ENCODE peak calls at places on chromosomes 12 and 14, in four cellular contexts. One of them, this sample, is unnamed.

GRCh38 chr14:70955543-70956480 is 48.6 kb downstream of the PCNX1 start:
- DNase-seq in astrocyte of the spinal cord: peak; percentile 22
- DNase-seq in fibroblast of lung: no peak
- DNase-seq in lung: no peak
- DNase-seq in this sample: peak; percentile 60

GRCh38 chr14:101733211-101733610 is 28.3 kb upstream of the PPP2R5C start:
- DNase-seq in astrocyte of the spinal cord: peak; percentile 42
- DNase-seq in fibroblast of lung: peak; percentile 64
- DNase-seq in lung: no peak
- DNase-seq in this sample: peak; percentile 31

GRCh38 chr12:122064780-122065588 is 13.6 kb upstream of the MLXIP start:
- DNase-seq in astrocyte of the spinal cord: peak; percentile 82
- DNase-seq in fibroblast of lung: peak; percentile 88
- DNase-seq in lung: no peak
- DNase-seq in this sample: peak; percentile 60

GRCh38 chr14:105493921-105494605 is 3.0 kb downstream of the TEDC1 start:
- DNase-seq in astrocyte of the spinal cord: no peak
- DNase-seq in fibroblast of lung: no peak
- DNase-seq in lung: no peak
- DNase-seq in this sample: no peak

GRCh38 chr14:88552859-88553258 is 1.9 kb downstream of the PTPN21 start:
- DNase-seq in astrocyte of the spinal cord: no peak
- DNase-seq in fibroblast of lung: no peak
- DNase-seq in lung: no peak
- DNase-seq in this sample: no peak

GRCh38 chr14:80977103-80977728 is 21.8 kb downstream of the TSHR start:
- DNase-seq in astrocyte of the spinal cord: no peak
- DNase-seq in fibroblast of lung: no peak
- DNase-seq in lung: no peak
- DNase-seq in this sample: no peak

GRCh38 chr12:30796891-30797371 is 42.2 kb upstream of the CAPRIN2 start:
- DNase-seq in astrocyte of the spinal cord: peak; percentile 45
- DNase-seq in fibroblast of lung: peak; percentile 58
- DNase-seq in lung: no peak
- DNase-seq in this sample: no peak

GRCh38 chr12:3207174-3207573 is 130.0 kb downstream of the TSPAN9 start:
- DNase-seq in astrocyte of the spinal cord: no peak
- DNase-seq in fibroblast of lung: no peak
- DNase-seq in lung: no peak
- DNase-seq in this sample: no peak

GRCh38 chr12:32126720-32127119 is 20.1 kb downstream of the BICD1 start:
- DNase-seq in astrocyte of the spinal cord: peak; percentile 55
- DNase-seq in fibroblast of lung: peak; percentile 93
- DNase-seq in lung: no peak
- DNase-seq in this sample: no peak

GRCh38 chr14:62776300-62776699 is 269.0 kb downstream of the KCNH5 start:
- DNase-seq in astrocyte of the spinal cord: no peak
- DNase-seq in fibroblast of lung: peak; percentile 6
- DNase-seq in lung: no peak
- DNase-seq in this sample: no peak

GRCh38 chr14:20436363-20436755 is 393 bp upstream of the KLHL33 start:
- DNase-seq in astrocyte of the spinal cord: peak; percentile 61
- DNase-seq in fibroblast of lung: peak; percentile 55
- DNase-seq in lung: no peak
- DNase-seq in this sample: no peak

GRCh38 chr12:119334459-119335170 is at the start of gene CCDC60:
- DNase-seq in astrocyte of the spinal cord: no peak
- DNase-seq in fibroblast of lung: no peak
- DNase-seq in lung: peak; percentile 31
- DNase-seq in this sample: peak; percentile 25

GRCh38 chr12:56332512-56333196 is 1.1 kb downstream of the PAN2 start:
- DNase-seq in astrocyte of the spinal cord: no peak
- DNase-seq in fibroblast of lung: no peak
- DNase-seq in lung: no peak
- DNase-seq in this sample: no peak

GRCh38 chr12:75444444-75445136 is 36.0 kb upstream of the GLIPR1 start:
- DNase-seq in astrocyte of the spinal cord: peak; percentile 50
- DNase-seq in fibroblast of lung: peak; percentile 80
- DNase-seq in lung: no peak
- DNase-seq in this sample: no peak

GRCh38 chr12:88544991-88545684 is 35.1 kb downstream of the KITLG start:
- DNase-seq in astrocyte of the spinal cord: no peak
- DNase-seq in fibroblast of lung: no peak
- DNase-seq in lung: no peak
- DNase-seq in this sample: no peak

GRCh38 chr12:122870867-122871664 is 24.9 kb downstream of the VPS37B start:
- DNase-seq in astrocyte of the spinal cord: peak; percentile 75
- DNase-seq in fibroblast of lung: peak; percentile 63
- DNase-seq in lung: no peak
- DNase-seq in this sample: peak; percentile 86

GRCh38 chr14:101359221-101360044 is 201.9 kb upstream of the DIO3 start:
- DNase-seq in astrocyte of the spinal cord: peak; percentile 22
- DNase-seq in fibroblast of lung: peak; percentile 22
- DNase-seq in lung: peak; percentile 32
- DNase-seq in this sample: no peak

GRCh38 chr12:64404470-64405446 is 566 bp downstream of the XPOT start:
- DNase-seq in astrocyte of the spinal cord: peak; percentile 87
- DNase-seq in fibroblast of lung: peak; percentile 88
- DNase-seq in lung: peak; percentile 69
- DNase-seq in this sample: peak; percentile 86

GRCh38 chr12:93819048-93819491 is 141.9 kb downstream of the CRADD start:
- DNase-seq in astrocyte of the spinal cord: peak; percentile 85
- DNase-seq in fibroblast of lung: peak; percentile 92
- DNase-seq in lung: peak; percentile 44
- DNase-seq in this sample: no peak

GRCh38 chr14:81169711-81170103 is 51.1 kb downstream of the GTF2A1 start:
- DNase-seq in astrocyte of the spinal cord: no peak
- DNase-seq in fibroblast of lung: no peak
- DNase-seq in lung: peak; percentile 67
- DNase-seq in this sample: peak; percentile 1

GRCh38 chr12:30999723-31000122 is 73.2 kb downstream of the TSPAN11 start:
- DNase-seq in astrocyte of the spinal cord: no peak
- DNase-seq in fibroblast of lung: no peak
- DNase-seq in lung: no peak
- DNase-seq in this sample: no peak

GRCh38 chr12:55728185-55728931 is 451 bp downstream of the CD63 start:
- DNase-seq in astrocyte of the spinal cord: peak; percentile 80
- DNase-seq in fibroblast of lung: peak; percentile 70
- DNase-seq in lung: peak; percentile 83
- DNase-seq in this sample: peak; percentile 55

GRCh38 chr12:17528394-17528793 is 561.6 kb downstream of the RERGL start:
- DNase-seq in astrocyte of the spinal cord: no peak
- DNase-seq in fibroblast of lung: no peak
- DNase-seq in lung: no peak
- DNase-seq in this sample: peak; percentile 46

GRCh38 chr14:100032749-100033148 is 32.5 kb upstream of the EVL start:
- DNase-seq in astrocyte of the spinal cord: no peak
- DNase-seq in fibroblast of lung: no peak
- DNase-seq in lung: no peak
- DNase-seq in this sample: no peak

GRCh38 chr12:96219700-96220206 is 25.6 kb downstream of the ELK3 start:
- DNase-seq in astrocyte of the spinal cord: peak; percentile 98
- DNase-seq in fibroblast of lung: peak; percentile 99
- DNase-seq in lung: peak; percentile 87
- DNase-seq in this sample: no peak

GRCh38 chr14:101333335-101334280 is 227.7 kb upstream of the DIO3 start:
- DNase-seq in astrocyte of the spinal cord: no peak
- DNase-seq in fibroblast of lung: peak; percentile 49
- DNase-seq in lung: no peak
- DNase-seq in this sample: no peak

DNA sequence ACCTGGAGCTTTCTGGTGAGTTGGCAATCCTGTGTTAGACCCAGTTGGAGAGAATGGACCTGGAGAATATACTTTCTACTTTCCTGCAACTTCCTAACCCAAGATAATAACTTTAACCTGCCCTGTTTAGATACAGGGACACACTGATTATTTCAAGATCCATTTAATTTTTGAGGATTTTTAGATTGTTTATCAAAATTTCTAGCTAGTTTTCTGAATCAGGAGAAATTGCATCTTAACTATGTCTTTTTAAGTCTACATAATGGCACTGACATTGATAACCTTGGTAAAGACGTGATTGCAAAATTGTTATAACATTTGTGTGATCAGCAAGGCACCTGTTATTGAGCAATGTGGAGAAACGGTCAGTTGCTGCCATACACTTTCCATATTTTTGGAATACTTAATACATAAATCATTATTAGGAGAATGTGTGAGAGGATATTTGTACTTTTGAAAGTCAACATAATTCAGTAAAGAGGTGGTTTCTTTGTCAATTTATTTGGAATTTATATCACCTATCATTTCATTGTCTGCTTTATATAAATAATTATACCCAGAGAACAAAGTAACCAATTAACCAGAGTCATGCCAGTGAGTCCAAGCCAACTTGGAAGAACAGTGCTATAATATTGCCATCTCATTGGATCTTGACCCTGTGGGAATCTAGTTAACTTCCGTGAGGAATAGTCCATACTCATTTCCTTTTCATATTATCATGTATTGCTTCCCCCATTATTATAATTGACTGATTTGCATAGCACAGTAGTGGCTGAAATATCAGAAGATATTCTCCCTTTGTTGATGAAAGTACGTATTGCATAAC is 28.4 kb downstream of the NFYB start:
- DNase-seq in astrocyte of the spinal cord: no peak
- DNase-seq in fibroblast of lung: no peak
- DNase-seq in lung: no peak
- DNase-seq in this sample: peak; percentile 13
- TF ChIP-seq CTCF in astrocyte of the spinal cord: no peak
- TF ChIP-seq CTCF in fibroblast of lung: no peak
- TF ChIP-seq CTCF in lung: no peak
- TF ChIP-seq CTCF in this sample: no peak

GRCh38 chr12:57726884-57727757 is 11.4 kb downstream of the AGAP2 start:
- DNase-seq in astrocyte of the spinal cord: peak; percentile 33
- DNase-seq in fibroblast of lung: peak; percentile 33
- DNase-seq in lung: no peak
- DNase-seq in this sample: peak; percentile 83
- TF ChIP-seq CTCF in astrocyte of the spinal cord: peak; percentile 43
- TF ChIP-seq CTCF in fibroblast of lung: peak; percentile 46
- TF ChIP-seq CTCF in lung: no peak
- TF ChIP-seq CTCF in this sample: peak; percentile 49

GRCh38 chr12:47855502-47855901 is 35.8 kb upstream of the HDAC7 start:
- DNase-seq in astrocyte of the spinal cord: no peak
- DNase-seq in fibroblast of lung: no peak
- DNase-seq in lung: no peak
- DNase-seq in this sample: no peak
- TF ChIP-seq CTCF in astrocyte of the spinal cord: no peak
- TF ChIP-seq CTCF in fibroblast of lung: no peak
- TF ChIP-seq CTCF in lung: no peak
- TF ChIP-seq CTCF in this sample: no peak

GRCh38 chr12:109240365-109240764 is 68.7 kb downstream of the FOXN4 start:
- DNase-seq in astrocyte of the spinal cord: no peak
- DNase-seq in fibroblast of lung: no peak
- DNase-seq in lung: no peak
- DNase-seq in this sample: no peak
- TF ChIP-seq CTCF in astrocyte of the spinal cord: no peak
- TF ChIP-seq CTCF in fibroblast of lung: no peak
- TF ChIP-seq CTCF in lung: no peak
- TF ChIP-seq CTCF in this sample: no peak

DNA sequence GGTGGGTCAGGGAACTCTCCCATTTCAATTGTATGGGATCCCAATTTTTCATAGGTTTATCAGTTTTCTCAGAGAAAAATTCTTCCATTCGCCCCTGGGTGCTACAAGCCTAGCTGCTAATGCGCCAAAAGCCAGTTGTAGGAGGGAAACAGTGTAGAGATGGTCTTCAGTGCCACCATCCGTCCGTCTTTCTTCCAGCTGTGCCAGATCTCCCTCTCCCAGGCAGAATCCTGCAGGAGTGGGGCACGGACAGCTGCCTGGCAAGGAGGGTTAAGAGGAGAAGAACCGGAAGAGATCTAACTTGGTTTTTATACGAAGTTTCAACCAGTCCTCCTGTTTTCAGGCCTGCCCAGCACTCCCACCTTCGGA is 38.9 kb upstream of the FUT8 start:
- DNase-seq in astrocyte of the spinal cord: no peak
- DNase-seq in fibroblast of lung: no peak
- DNase-seq in lung: no peak
- DNase-seq in this sample: no peak
- TF ChIP-seq CTCF in astrocyte of the spinal cord: no peak
- TF ChIP-seq CTCF in fibroblast of lung: peak; percentile 11
- TF ChIP-seq CTCF in lung: no peak
- TF ChIP-seq CTCF in this sample: no peak

GRCh38 chr14:94919896-94920295 is 150.0 kb upstream of the GSC start:
- DNase-seq in astrocyte of the spinal cord: no peak
- DNase-seq in fibroblast of lung: no peak
- DNase-seq in lung: no peak
- DNase-seq in this sample: no peak
- TF ChIP-seq CTCF in astrocyte of the spinal cord: no peak
- TF ChIP-seq CTCF in fibroblast of lung: no peak
- TF ChIP-seq CTCF in lung: no peak
- TF ChIP-seq CTCF in this sample: no peak

GRCh38 chr12:120496353-120497340 is 734 bp downstream of the DYNLL1 start:
- DNase-seq in astrocyte of the spinal cord: peak; percentile 51
- DNase-seq in fibroblast of lung: peak; percentile 61
- DNase-seq in lung: peak; percentile 61
- DNase-seq in this sample: peak; percentile 72
- TF ChIP-seq CTCF in astrocyte of the spinal cord: no peak
- TF ChIP-seq CTCF in fibroblast of lung: no peak
- TF ChIP-seq CTCF in lung: no peak
- TF ChIP-seq CTCF in this sample: peak; percentile 23

GRCh38 chr14:91439345-91439744 is 21.7 kb upstream of the CCDC88C start:
- DNase-seq in astrocyte of the spinal cord: no peak
- DNase-seq in fibroblast of lung: no peak
- DNase-seq in lung: no peak
- DNase-seq in this sample: no peak
- TF ChIP-seq CTCF in astrocyte of the spinal cord: no peak
- TF ChIP-seq CTCF in fibroblast of lung: no peak
- TF ChIP-seq CTCF in lung: no peak
- TF ChIP-seq CTCF in this sample: no peak

DNA sequence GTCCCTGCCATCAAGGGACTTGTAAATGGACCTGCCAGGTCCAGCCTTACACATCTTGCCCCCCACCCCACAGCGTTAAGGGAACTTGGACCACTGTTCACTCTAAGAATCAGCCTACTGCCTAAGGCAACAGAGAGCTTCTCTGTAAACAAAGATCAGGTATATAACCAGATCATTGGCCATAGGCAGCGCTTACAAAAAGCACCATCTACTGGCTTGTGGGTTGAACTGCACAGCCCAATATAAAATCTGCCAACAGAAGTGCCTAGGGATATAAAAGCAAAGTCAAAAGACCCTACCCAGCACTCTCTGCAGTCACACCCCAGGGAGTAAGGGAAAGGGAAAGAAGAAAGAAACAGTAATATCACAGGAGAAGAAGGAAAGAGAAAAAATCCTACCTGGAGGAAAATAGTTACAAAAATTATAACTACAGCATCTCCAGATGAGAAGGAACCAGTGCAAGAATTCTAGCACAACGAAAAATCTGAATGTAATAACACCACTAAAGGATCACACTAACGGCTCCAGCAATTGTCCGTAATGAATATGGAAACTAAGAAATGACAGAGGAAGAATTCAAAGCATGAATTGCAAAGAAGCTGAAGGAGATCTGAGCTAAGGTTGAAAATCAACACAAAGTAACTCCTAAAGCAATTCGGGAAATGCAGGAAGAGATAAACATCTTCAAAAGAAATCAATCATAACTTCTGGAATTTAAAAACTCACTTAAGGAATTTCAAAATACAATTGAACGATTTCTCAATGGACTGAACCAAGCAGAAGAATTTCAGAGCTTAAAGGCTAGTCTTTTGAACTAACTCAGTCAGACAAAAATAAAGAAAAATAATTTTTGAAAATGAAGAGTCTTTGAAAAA is 95.2 kb upstream of the PCED1B start:
- DNase-seq in astrocyte of the spinal cord: peak; percentile 71
- DNase-seq in fibroblast of lung: peak; percentile 56
- DNase-seq in lung: no peak
- DNase-seq in this sample: peak; percentile 86
- TF ChIP-seq CTCF in astrocyte of the spinal cord: peak; percentile 90
- TF ChIP-seq CTCF in fibroblast of lung: peak; percentile 95
- TF ChIP-seq CTCF in lung: peak; percentile 30
- TF ChIP-seq CTCF in this sample: peak; percentile 93

This sample was measured in A673.